ENCODE peak calls at places on chromosome 7, in nine cellular contexts. H is SK-N-SH; Z is pancreas; M is ureter; Y is activated CD8-positive, alpha-beta memory T cell treated with anti-CD3 and anti-CD28 coated beads for 4 hours; Q is Peyer's patch; S is progenitor cell of endocrine pancreas; V is EL; J is fibroblast of lung. T is an unnamed sample.

GRCh38 chr7:121529003-121529402 is 132.9 kb upstream of the FAM3C start:
- DNase-seq in H (no peak), Z (no peak), M (no peak), Y (no peak), Q (no peak), S (no peak), V (no peak), J (no peak), T (no peak)

GRCh38 chr7:93955304-93955703 is 33.8 kb downstream of the GNG11 start:
- DNase-seq in H (no peak), Z (no peak), M (no peak), Y (no peak), Q (no peak), S (no peak), V (no peak), J (no peak), T (no peak)

GRCh38 chr7:24419070-24419469 is 135.1 kb downstream of the NPY start:
- DNase-seq in H (peak), Z (no peak), M (no peak), Y (no peak), Q (no peak), S (no peak), V (peak), J (peak), T (no peak)

GRCh38 chr7:652881-653280 is 73.6 kb upstream of the DNAAF5 start:
- DNase-seq in H (no peak), Z (no peak), M (no peak), Y (no peak), Q (no peak), S (no peak), V (no peak), J (no peak), T (no peak)

GRCh38 chr7:42502022-42502421 is 265.0 kb upstream of the GLI3 start:
- DNase-seq in H (no peak), Z (no peak), M (no peak), Y (no peak), Q (no peak), S (no peak), V (peak), J (peak), T (no peak)

GRCh38 chr7:115851291-115851690 is 179.3 kb downstream of the TFEC start:
- DNase-seq in H (no peak), Z (no peak), M (no peak), Y (no peak), Q (no peak), S (no peak), V (peak), J (peak), T (no peak)

GRCh38 chr7:115911466-115911865 is 119.1 kb downstream of the TFEC start:
- DNase-seq in H (no peak), Z (no peak), M (no peak), Y (no peak), Q (no peak), S (no peak), V (no peak), J (peak), T (no peak)

GRCh38 chr7:116776610-116777289 is 85.6 kb upstream of the CAPZA2 start:
- DNase-seq in H (no peak), Z (no peak), M (no peak), Y (no peak), Q (peak), S (no peak), V (peak), J (peak), T (no peak)

GRCh38 chr7:2624293-2624881 is 7.4 kb upstream of the TTYH3 start:
- DNase-seq in H (no peak), Z (no peak), M (no peak), Y (no peak), Q (no peak), S (no peak), V (no peak), J (no peak), T (no peak)

GRCh38 chr7:143318661-143319060 is 2.8 kb downstream of the CLCN1 start:
- DNase-seq in H (no peak), Z (no peak), M (peak), Y (no peak), Q (no peak), S (no peak), V (no peak), J (peak), T (no peak)

GRCh38 chr7:28069788-28070187 is 110.8 kb downstream of the JAZF1 start:
- DNase-seq in H (no peak), Z (no peak), M (peak), Y (no peak), Q (no peak), S (no peak), V (peak), J (peak), T (peak)

GRCh38 chr7:47945261-47946015 is 2.8 kb downstream of the PKD1L1 start:
- DNase-seq in H (peak), Z (peak), M (peak), Y (peak), Q (peak), S (peak), V (peak), J (peak), T (peak)

GRCh38 chr7:74097937-74098614 is 14.5 kb downstream of the LIMK1 start:
- DNase-seq in H (peak), Z (no peak), M (no peak), Y (no peak), Q (no peak), S (no peak), V (peak), J (peak), T (peak)

GRCh38 chr7:101828308-101829020 is 11.0 kb downstream of the CUX1 start:
- DNase-seq in H (no peak), Z (no peak), M (no peak), Y (no peak), Q (no peak), S (no peak), V (no peak), J (no peak), T (no peak)

GRCh38 chr7:106070567-106071254 is 41.4 kb downstream of the SYPL1 start:
- DNase-seq in H (no peak), Z (no peak), M (no peak), Y (no peak), Q (no peak), S (no peak), V (no peak), J (no peak), T (no peak)

GRCh38 chr7:29873644-29874294 is 67.5 kb downstream of the WIPF3 start:
- DNase-seq in H (no peak), Z (no peak), M (no peak), Y (no peak), Q (no peak), S (no peak), V (no peak), J (no peak), T (no peak)

GRCh38 chr7:32062150-32062549 is 8.1 kb downstream of the PDE1C start:
- DNase-seq in H (peak), Z (peak), M (peak), Y (no peak), Q (peak), S (peak), V (peak), J (peak), T (peak)

GRCh38 chr7:33024189-33024757 is 38.3 kb downstream of the NT5C3A start:
- DNase-seq in H (no peak), Z (no peak), M (no peak), Y (no peak), Q (no peak), S (no peak), V (no peak), J (peak), T (no peak)

GRCh38 chr7:127504715-127505114 is 80.7 kb downstream of the GCC1 start:
- DNase-seq in H (peak), Z (peak), M (no peak), Y (no peak), Q (peak), S (no peak), V (peak), J (peak), T (peak)

GRCh38 chr7:4739528-4739992 is 35.9 kb upstream of the AP5Z1 start:
- DNase-seq in H (peak), Z (no peak), M (no peak), Y (no peak), Q (no peak), S (no peak), V (no peak), J (peak), T (no peak)

GRCh38 chr7:40356871-40357676 is 222.3 kb downstream of the SUGCT start:
- DNase-seq in H (no peak), Z (no peak), M (no peak), Y (no peak), Q (no peak), S (no peak), V (no peak), J (peak), T (no peak)

GRCh38 chr7:1688542-1688941 is 18.5 kb downstream of the ELFN1 start:
- DNase-seq in H (no peak), Z (no peak), M (no peak), Y (no peak), Q (no peak), S (no peak), V (no peak), J (no peak), T (no peak)

GRCh38 chr7:127473409-127473808 is 80.9 kb upstream of the ZNF800 start:
- DNase-seq in H (no peak), Z (no peak), M (no peak), Y (no peak), Q (no peak), S (no peak), V (no peak), J (no peak), T (no peak)

GRCh38 chr7:957418-958220 is 3.1 kb upstream of the ADAP1 start:
- DNase-seq in H (peak), Z (peak), M (no peak), Y (no peak), Q (peak), S (no peak), V (no peak), J (no peak), T (peak)

GRCh38 chr7:351256-351655 is 61.3 kb downstream of the FOXL3 start:
- DNase-seq in H (no peak), Z (peak), M (no peak), Y (peak), Q (peak), S (no peak), V (no peak), J (no peak), T (no peak)

GRCh38 chr7:138170959-138171703 is 94.9 kb downstream of the AKR1D1 start:
- DNase-seq in H (no peak), Z (no peak), M (no peak), Y (no peak), Q (no peak), S (no peak), V (no peak), J (no peak), T (no peak)

GRCh38 chr7:2107386-2108085 is 125.2 kb downstream of the MAD1L1 start:
- DNase-seq in H (peak), Z (no peak), M (no peak), Y (no peak), Q (no peak), S (no peak), V (no peak), J (no peak), T (no peak)

T was measured in transverse colon.